ENCODE peak calls at places on chromosomes 5 and 9, in nine cellular contexts. N, Q, J, F, G, C, V, Z and A are unnamed samples. For H3K4me1, the result is how much of the 10 kb centered on the place peaks cover.

GRCh38 chr5:116626272-116626723 is 51.7 kb upstream of the SEMA6A start:
- DNase-seq in G (peak), Z (peak), F (peak), J (no peak), C (peak), Q (peak), N (no peak), V (no peak), A (peak)

GRCh38 chr5:154566146-154566680 is 88.2 kb upstream of the HAND1 start:
- DNase-seq in J (no peak), G (no peak), F (no peak), C (no peak), N (no peak), V (no peak), Z (no peak), Q (no peak), A (no peak)

GRCh38 chr5:6581090-6581489 is 51.8 kb downstream of the NSUN2 start:
- DNase-seq in G (no peak), C (no peak), Q (no peak), N (no peak), F (no peak), Z (no peak), J (no peak), V (no peak), A (no peak)

GRCh38 chr5:170597876-170598275 is 94.1 kb downstream of the KCNIP1 start:
- DNase-seq in J (no peak), N (no peak), F (no peak), Z (no peak), C (no peak), G (peak), V (no peak), Q (peak), A (no peak)

GRCh38 chr5:55415071-55415470 is 107.3 kb downstream of the MTREX start:
- DNase-seq in Q (no peak), F (no peak), Z (no peak), G (no peak), V (no peak), N (peak), C (no peak), J (no peak), A (no peak)

GRCh38 chr5:149108651-149109280 is 32.5 kb upstream of the ABLIM3 start:
- DNase-seq in F (no peak), N (no peak), Z (no peak), V (no peak), G (peak), Q (no peak), C (no peak), J (no peak), A (no peak)

GRCh38 chr5:179679014-179679674 is 1.7 kb downstream of the CBY3 start:
- DNase-seq in N (no peak), F (peak), G (peak), Q (peak), V (peak), J (peak), Z (peak), C (peak), A (peak)

GRCh38 chr5:59789197-59789596 is 104.3 kb downstream of the PDE4D start:
- DNase-seq in N (no peak), Z (peak), V (no peak), C (no peak), G (no peak), J (no peak), Q (no peak), F (no peak), A (no peak)

GRCh38 chr9:74858753-74859414 is 28.8 kb downstream of the TRPM6 start:
- DNase-seq in Q (no peak), V (no peak), Z (no peak), C (no peak), G (no peak), N (no peak), J (no peak), F (no peak), A (no peak)

GRCh38 chr9:137905740-137906139 is 28.2 kb downstream of the CACNA1B start:
- DNase-seq in Q (no peak), F (no peak), G (no peak), C (no peak), N (no peak), V (no peak), J (no peak), Z (no peak), A (no peak)

GRCh38 chr9:121278535-121279169 is 10.7 kb downstream of the GSN start:
- DNase-seq in Q (peak), N (peak), J (peak), F (peak), G (peak), Z (peak), C (peak), V (peak), A (no peak)

GRCh38 chr5:43409809-43410271 is 2.4 kb downstream of the CCL28 start:
- DNase-seq in G (no peak), N (no peak), J (no peak), F (no peak), Z (no peak), C (peak), Q (no peak), V (no peak), A (peak)

GRCh38 chr5:157947156-157947555 is 88.2 kb upstream of the CLINT1 start:
- DNase-seq in N (peak), G (no peak), F (no peak), J (no peak), V (no peak), C (no peak), Z (no peak), Q (no peak), A (no peak)

GRCh38 chr9:97735070-97735600 is 38.0 kb upstream of the XPA start:
- DNase-seq in Z (no peak), N (no peak), Q (no peak), V (no peak), F (no peak), J (no peak), C (no peak), G (no peak), A (no peak)

GRCh38 chr9:133129001-133129799 is 8.2 kb upstream of the RALGDS start:
- DNase-seq in Q (no peak), J (no peak), Z (no peak), N (no peak), G (no peak), V (no peak), C (no peak), F (no peak), A (peak)

GRCh38 chr9:109476781-109477268 is 21.3 kb downstream of the PTPN3 start:
- DNase-seq in N (peak), F (no peak), J (no peak), Z (peak), G (no peak), V (no peak), Q (no peak), C (no peak), A (no peak)

GRCh38 chr5:124735169-124735858 is 11.1 kb downstream of the ZNF608 start:
- DNase-seq in G (peak), F (no peak), Q (no peak), C (no peak), J (peak), V (no peak), N (no peak), Z (peak), A (no peak)

GRCh38 chr9:83775932-83776331 is 41.6 kb downstream of the GKAP1 start:
- DNase-seq in V (no peak), J (no peak), Q (no peak), G (no peak), N (no peak), F (no peak), C (no peak), Z (no peak), A (no peak)

DNA sequence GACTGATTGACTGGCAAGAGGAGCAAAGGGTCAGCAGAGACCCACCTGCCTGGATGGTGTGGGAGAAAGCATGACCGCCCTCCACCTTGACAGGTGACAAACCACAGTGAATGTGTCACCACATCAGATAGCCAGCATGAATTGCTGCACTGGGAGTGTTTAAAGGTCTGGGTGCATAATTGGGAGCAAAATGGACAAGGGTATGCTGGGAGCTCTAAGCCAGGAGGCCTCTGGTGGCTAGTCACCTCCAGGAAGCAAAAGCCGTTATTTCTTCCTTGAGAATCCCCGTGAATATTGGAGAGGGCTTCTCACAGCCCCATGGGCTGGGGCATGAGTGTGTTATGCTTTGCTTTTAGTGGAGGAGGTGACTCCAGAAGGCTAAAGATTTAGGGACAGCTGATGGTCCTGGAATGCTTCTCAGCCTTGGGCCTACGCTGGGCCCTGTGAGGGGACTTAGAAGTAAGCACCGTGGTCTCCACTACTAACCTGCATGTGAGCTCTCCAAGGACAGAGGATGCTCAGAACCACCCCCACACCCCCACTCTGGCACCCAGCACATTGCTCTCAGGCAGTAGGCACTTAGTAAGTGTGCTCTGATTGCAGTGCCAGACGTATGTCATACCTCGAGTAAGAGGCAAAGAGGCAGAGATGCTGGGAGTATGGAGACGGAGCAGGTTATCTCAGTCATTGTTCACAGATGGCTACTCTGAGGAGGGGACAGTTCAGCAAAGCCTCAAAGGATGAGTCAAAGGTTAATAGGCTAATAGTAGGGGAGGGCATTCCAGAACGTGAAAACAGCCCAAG is 9.1 kb upstream of the IRF1 start:
- DNase-seq in N (no peak), Q (peak), C (no peak), G (no peak), V (no peak), F (no peak), Z (peak), J (no peak), A (peak)
- H3K4me1 ChIP-seq in N (under half), Q (under half), C (half or more), G (under half), V (half or more), F (under half), Z (under half), J (under half), A (under half)

DNA sequence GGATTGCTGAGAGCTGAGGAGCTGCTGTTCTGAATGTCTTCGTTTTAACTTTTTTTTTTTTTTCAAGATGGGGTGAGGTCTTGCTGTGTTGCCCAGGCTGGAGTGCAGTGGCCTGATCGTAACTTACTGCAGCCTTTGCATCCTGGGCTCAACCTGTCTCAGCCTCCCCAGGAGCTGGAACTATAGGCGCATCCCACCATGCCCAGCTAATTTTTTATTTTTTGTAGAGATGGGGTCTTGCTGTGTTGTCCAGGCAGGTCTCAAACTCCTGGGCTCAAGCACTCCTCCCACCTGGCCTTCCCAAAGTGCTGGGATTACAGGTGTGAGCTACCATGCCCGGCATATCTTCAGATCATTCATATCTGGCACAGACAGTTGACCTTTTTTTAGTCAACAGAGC is 46.5 kb downstream of the TRIO start:
- DNase-seq in F (no peak), G (no peak), C (no peak), V (no peak), J (no peak), N (no peak), Z (no peak), Q (no peak), A (no peak)
- H3K4me1 ChIP-seq in F (under half), G (half or more), C (half or more), V (under half), J (half or more), N (half or more), Z (under half), Q (under half), A (under half)

DNA sequence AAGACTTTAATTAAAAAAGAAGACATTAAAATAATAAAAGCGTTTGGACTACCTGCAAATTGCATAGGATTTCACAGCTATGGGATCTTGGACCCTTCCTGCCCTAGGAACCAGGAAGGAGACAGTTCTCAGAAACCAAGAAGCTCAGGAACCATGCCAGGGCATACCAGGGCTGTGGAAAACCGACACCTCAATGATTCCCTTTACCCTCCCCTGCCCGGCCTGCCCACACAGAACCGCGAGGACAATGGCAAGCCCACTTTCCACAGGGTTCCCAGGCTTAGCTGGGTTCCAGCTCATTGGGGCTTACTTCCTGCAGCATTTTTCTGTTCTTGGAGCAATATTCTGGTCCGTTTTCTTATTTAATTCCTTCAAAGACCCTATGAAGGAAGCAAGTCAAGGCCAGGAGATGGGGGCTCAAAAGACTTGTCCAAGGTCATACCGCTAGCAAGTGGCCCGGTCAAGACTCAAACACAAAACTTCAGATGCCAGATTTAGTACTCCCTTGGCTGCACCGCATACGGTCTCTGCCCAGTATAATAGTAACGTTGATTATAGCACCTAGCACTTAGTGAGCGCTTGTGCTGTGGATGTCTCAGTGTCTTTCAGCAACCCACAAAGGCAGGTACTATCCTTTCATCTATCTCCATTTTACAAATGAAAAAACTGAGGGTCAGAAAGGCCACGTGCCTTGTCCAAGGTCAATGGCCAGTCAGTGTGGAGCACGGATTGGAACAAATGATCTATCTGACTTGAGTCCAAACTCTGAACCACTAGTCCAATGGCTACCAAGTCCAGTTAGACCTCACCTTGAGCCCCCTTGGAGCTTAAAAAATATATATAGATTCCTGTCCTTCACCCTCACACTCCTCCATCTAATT is 6.8 kb downstream of the FAT2 start:
- DNase-seq in Q (no peak), G (no peak), N (peak), C (no peak), V (no peak), J (no peak), Z (no peak), F (no peak), A (no peak)
- H3K4me1 ChIP-seq in Q (under half), G (under half), N (under half), C (under half), V (under half), J (under half), Z (under half), F (under half), A (under half)

GRCh38 chr9:21679432-21679831 is 123.0 kb upstream of the MTAP start:
- DNase-seq in V (no peak), F (no peak), Z (no peak), J (no peak), N (no peak), C (no peak), Q (no peak), G (no peak), A (no peak)
- H3K4me1 ChIP-seq in V (under half), F (under half), Z (under half), J (under half), N (half or more), C (under half), Q (under half), G (under half), A (under half)

GRCh38 chr9:87562062-87562461 is 64.4 kb downstream of the DAPK1 start:
- DNase-seq in Q (no peak), V (no peak), F (no peak), N (no peak), J (no peak), Z (no peak), G (no peak), C (no peak), A (no peak)

GRCh38 chr9:87564706-87565335 is 67.2 kb downstream of the DAPK1 start:
- DNase-seq in F (no peak), Z (no peak), V (no peak), N (no peak), Q (no peak), J (no peak), C (no peak), G (no peak), A (no peak)

GRCh38 chr9:87558606-87559005 is 60.9 kb downstream of the DAPK1 start:
- DNase-seq in Q (no peak), F (no peak), J (no peak), N (no peak), C (no peak), G (no peak), V (no peak), Z (no peak), A (no peak)

GRCh38 chr9:87564111-87564510 is 66.4 kb downstream of the DAPK1 start:
- DNase-seq in Z (no peak), F (no peak), Q (no peak), J (no peak), V (no peak), C (no peak), G (no peak), N (no peak), A (no peak)

DNA sequence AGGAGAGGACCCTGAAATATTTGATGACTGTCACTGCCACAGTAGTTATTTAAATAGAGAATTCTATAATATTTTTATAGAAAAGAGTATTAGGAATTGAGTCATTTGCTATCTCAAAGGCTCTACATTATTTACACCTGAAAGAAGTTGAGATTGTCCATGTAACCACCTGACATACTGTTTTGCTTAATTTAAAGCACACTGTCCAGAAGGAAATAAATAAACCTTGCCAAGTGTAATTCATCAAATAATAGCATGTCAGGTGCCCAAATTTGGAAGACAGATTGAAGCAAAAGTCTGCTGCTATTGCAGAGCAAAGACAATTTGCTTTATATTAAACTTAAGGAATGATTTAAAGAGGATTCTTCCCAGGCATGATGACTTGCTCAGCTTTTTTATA is 64.9 kb downstream of the DAPK1 start:
- DNase-seq in Z (no peak), N (no peak), V (no peak), G (no peak), F (no peak), Q (no peak), C (no peak), J (no peak), A (no peak)
- H3K4me1 ChIP-seq in Z (under half), N (under half), V (under half), G (under half), F (under half), Q (under half), C (under half), J (under half), A (under half)

GRCh38 chr9:94174164-94174563 is 84.9 kb upstream of the ZNF169 start:
- DNase-seq in C (no peak), Q (no peak), J (no peak), V (no peak), F (no peak), G (no peak), N (no peak), Z (no peak), A (no peak)

GRCh38 chr9:94173632-94174031 is 85.5 kb upstream of the ZNF169 start:
- DNase-seq in G (no peak), V (no peak), N (no peak), F (no peak), C (no peak), Z (no peak), J (no peak), Q (no peak), A (no peak)

GRCh38 chr9:94178927-94179326 is 80.2 kb upstream of the ZNF169 start:
- DNase-seq in V (no peak), C (no peak), J (no peak), Q (no peak), F (no peak), G (no peak), N (no peak), Z (no peak), A (no peak)

GRCh38 chr9:94176582-94176981 is 82.5 kb upstream of the ZNF169 start:
- DNase-seq in C (no peak), G (no peak), N (no peak), Z (no peak), J (no peak), Q (no peak), V (no peak), F (no peak), A (no peak)

GRCh38 chr9:94175669-94176068 is 83.4 kb upstream of the ZNF169 start:
- DNase-seq in N (no peak), J (no peak), F (no peak), G (no peak), V (no peak), Z (no peak), C (no peak), Q (no peak), A (no peak)
- H3K4me1 ChIP-seq in N (under half), J (under half), F (half or more), G (under half), V (half or more), Z (under half), C (half or more), Q (under half), A (half or more)

GRCh38 chr9:14158911-14159310 is 155.0 kb downstream of the NFIB start:
- DNase-seq in C (no peak), V (no peak), Q (no peak), G (peak), Z (no peak), J (no peak), N (peak), F (no peak), A (no peak)
- H3K4me1 ChIP-seq in C (under half), V (under half), Q (under half), G (under half), Z (under half), J (under half), N (under half), F (under half), A (under half)

GRCh38 chr9:127847833-127848755 is 6.4 kb downstream of the ENG start:
- DNase-seq in C (no peak), V (no peak), G (no peak), F (no peak), Q (no peak), J (no peak), N (no peak), Z (no peak), A (no peak)
- H3K4me1 ChIP-seq in C (half or more), V (under half), G (under half), F (under half), Q (under half), J (under half), N (under half), Z (under half), A (under half)